ENCODE peak calls at places on chromosome X, in six cellular contexts. C, U, O, I, E and G are unnamed samples.

GRCh38 chrX:108439434-108439883 is at the start of gene COL4A5:
- DNase-seq in C (no peak), U (no peak), O (peak; percentile 79), I (peak; percentile 84), E (peak; percentile 94), G (peak; percentile 90)

GRCh38 chrX:153877571-153878261 is 8.3 kb downstream of the L1CAM start:
- DNase-seq in C (no peak), U (no peak), O (no peak), I (no peak), E (no peak), G (no peak)

GRCh38 chrX:40065291-40066046 is 32.3 kb downstream of the BCOR start:
- DNase-seq in C (no peak), U (no peak), O (no peak), I (no peak), E (no peak), G (no peak)

GRCh38 chrX:119693032-119693995 is at the start of gene SEPTIN6:
- DNase-seq in C (peak; percentile 92), U (peak; percentile 90), O (peak; percentile 60), I (peak; percentile 59), E (peak; percentile 72), G (peak; percentile 65)

GRCh38 chrX:84216406-84216805 is 28.4 kb upstream of the RPS6KA6 start:
- DNase-seq in C (no peak), U (no peak), O (no peak), I (no peak), E (no peak), G (no peak)

GRCh38 chrX:41518127-41518840 is 71.1 kb downstream of the NYX start:
- DNase-seq in C (no peak), U (no peak), O (no peak), I (no peak), E (no peak), G (no peak)

GRCh38 chrX:10983526-10983925 is 127.6 kb upstream of the HCCS start:
- DNase-seq in C (no peak), U (no peak), O (no peak), I (peak; percentile 39), E (no peak), G (no peak)

GRCh38 chrX:49221868-49222267 is 11.3 kb downstream of the CACNA1F start:
- DNase-seq in C (no peak), U (no peak), O (no peak), I (no peak), E (no peak), G (no peak)

GRCh38 chrX:47129879-47130358 is 14.6 kb downstream of the NDUFB11 start:
- DNase-seq in C (no peak), U (no peak), O (peak; percentile 5), I (no peak), E (no peak), G (no peak)

GRCh38 chrX:19794690-19795089 is 92.7 kb downstream of the SH3KBP1 start:
- DNase-seq in C (no peak), U (no peak), O (peak; percentile 52), I (no peak), E (peak; percentile 19), G (peak; percentile 8)

GRCh38 chrX:147948531-147948930 is 32.6 kb upstream of the FMR1NB start:
- DNase-seq in C (no peak), U (no peak), O (no peak), I (no peak), E (no peak), G (no peak)

GRCh38 chrX:147950352-147950751 is 30.8 kb upstream of the FMR1NB start:
- DNase-seq in C (no peak), U (no peak), O (no peak), I (peak; percentile 61), E (no peak), G (no peak)

GRCh38 chrX:147945286-147945685 is 33.6 kb downstream of the FMR1 start:
- DNase-seq in C (no peak), U (no peak), O (no peak), I (no peak), E (no peak), G (no peak)
- H3K36me3 ChIP-seq in C (peaks cover 80% of the 10 kb centered on the region), U (peaks cover 64% of the 10 kb centered on the region), O (peaks cover 2% of the 10 kb centered on the region), I (peaks cover 33% of the 10 kb centered on the region), E (no peaks in the 10 kb centered on the region), G (peaks cover 6% of the 10 kb centered on the region)

GRCh38 chrX:2848806-2849420 is 20.2 kb downstream of the GYG2 start:
- DNase-seq in C (no peak), U (no peak), O (no peak), I (peak; percentile 26), E (peak; percentile 82), G (peak; percentile 19)
- H3K4me2 ChIP-seq in C (no peak overlapping the region), U (no peak overlapping the region), O (no peak overlapping the region), I (no peak overlapping the region), E (peak overlapping the region; percentile 35), G (peak overlapping the region; percentile 26)

GRCh38 chrX:24026403-24026801 is 584 bp downstream of the KLHL15 start:
- DNase-seq in C (no peak), U (peak; percentile 4), O (peak; percentile 28), I (no peak), E (no peak), G (no peak)

GRCh38 chrX:24024819-24025740 is 1.9 kb downstream of the KLHL15 start:
- DNase-seq in C (peak; percentile 90), U (peak; percentile 88), O (peak; percentile 86), I (peak; percentile 73), E (peak; percentile 87), G (peak; percentile 86)

GRCh38 chrX:24025741-24026402 is 1.1 kb downstream of the KLHL15 start:
- DNase-seq in C (no peak), U (no peak), O (peak; percentile 51), I (no peak), E (peak; percentile 68), G (peak; percentile 17)

GRCh38 chrX:24023972-24024664 is 2.9 kb downstream of the KLHL15 start:
- DNase-seq in C (no peak), U (peak; percentile 42), O (peak; percentile 49), I (no peak), E (no peak), G (peak; percentile 8)

DNA sequence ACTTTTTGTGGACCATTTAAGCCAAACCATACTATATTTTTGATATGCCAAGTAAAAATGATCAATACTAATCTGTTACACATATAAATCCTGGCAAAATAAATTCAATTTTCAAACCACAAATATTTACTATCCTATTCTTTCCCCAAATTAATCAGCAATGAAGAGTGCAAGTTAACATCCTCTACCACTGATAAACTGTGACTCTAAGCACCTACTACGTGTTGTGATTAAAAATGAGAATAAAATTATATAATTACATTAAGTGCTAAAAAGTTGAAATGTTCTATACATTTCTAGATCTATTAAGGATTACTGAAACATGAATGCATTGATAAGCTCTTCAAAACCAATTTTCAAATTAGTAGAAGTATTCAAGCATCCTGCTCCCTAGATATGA is 3.4 kb downstream of the KLHL15 start:
- DNase-seq in C (no peak), U (no peak), O (no peak), I (no peak), E (no peak), G (no peak)
- H3K4me3 ChIP-seq in C (peak overlapping the region; percentile 97), U (peak overlapping the region; percentile 94), O (peak overlapping the region; percentile 93), I (peak overlapping the region; percentile 80), E (peak overlapping the region; percentile 92), G (peak overlapping the region; percentile 97)

DNA sequence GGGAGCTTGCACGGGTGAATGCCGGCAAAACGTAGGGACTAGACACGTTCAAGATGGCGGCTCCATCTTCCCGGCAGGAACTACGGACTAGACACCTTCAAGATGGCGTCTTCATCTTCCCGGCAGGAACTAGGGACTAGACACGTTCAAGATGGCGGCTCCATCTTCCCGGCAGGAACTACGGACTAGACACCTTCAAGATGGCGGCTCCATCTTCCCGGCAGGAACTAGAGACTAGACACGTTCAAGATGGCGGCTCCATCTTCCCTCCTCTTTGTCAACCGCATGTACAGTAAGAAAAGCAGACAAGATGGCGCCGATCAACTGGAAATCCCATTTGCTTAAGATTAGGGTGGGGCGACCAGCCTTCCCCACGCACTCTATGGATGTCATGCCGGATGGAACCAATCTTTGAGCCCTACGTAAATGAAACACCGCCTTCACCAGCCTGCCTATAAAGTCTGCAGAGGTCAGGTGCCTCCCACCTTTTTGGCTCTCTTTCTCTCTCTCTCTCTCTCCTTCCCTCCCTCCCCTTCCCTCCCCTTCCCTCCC is 222.4 kb downstream of the CRLF2 start:
- DNase-seq in C (no peak), U (no peak), O (no peak), I (no peak), E (peak; percentile 95), G (no peak)
- H3K36me3 ChIP-seq in C (no peaks in the 10 kb centered on the region), U (no peaks in the 10 kb centered on the region), O (no peaks in the 10 kb centered on the region), I (no peaks in the 10 kb centered on the region), E (no peaks in the 10 kb centered on the region), G (no peaks in the 10 kb centered on the region)

GRCh38 chrX:136907626-136908025 is 27.1 kb upstream of the RBMX start:
- DNase-seq in C (no peak), U (no peak), O (no peak), I (no peak), E (no peak), G (no peak)
- H3K4me2 ChIP-seq in C (no peak overlapping the region), U (no peak overlapping the region), O (no peak overlapping the region), I (no peak overlapping the region), E (no peak overlapping the region), G (no peak overlapping the region)

GRCh38 chrX:56248492-56248891 is 16.3 kb downstream of the KLF8 start:
- DNase-seq in C (peak; percentile 58), U (peak; percentile 34), O (peak; percentile 47), I (peak; percentile 5), E (peak; percentile 19), G (peak; percentile 60)

GRCh38 chrX:56253832-56254703 is 21.9 kb downstream of the KLF8 start:
- DNase-seq in C (no peak), U (no peak), O (no peak), I (no peak), E (no peak), G (no peak)
- H3K4me3 ChIP-seq in C (no peak overlapping the region), U (no peak overlapping the region), O (no peak overlapping the region), I (no peak overlapping the region), E (no peak overlapping the region), G (no peak overlapping the region)

DNA sequence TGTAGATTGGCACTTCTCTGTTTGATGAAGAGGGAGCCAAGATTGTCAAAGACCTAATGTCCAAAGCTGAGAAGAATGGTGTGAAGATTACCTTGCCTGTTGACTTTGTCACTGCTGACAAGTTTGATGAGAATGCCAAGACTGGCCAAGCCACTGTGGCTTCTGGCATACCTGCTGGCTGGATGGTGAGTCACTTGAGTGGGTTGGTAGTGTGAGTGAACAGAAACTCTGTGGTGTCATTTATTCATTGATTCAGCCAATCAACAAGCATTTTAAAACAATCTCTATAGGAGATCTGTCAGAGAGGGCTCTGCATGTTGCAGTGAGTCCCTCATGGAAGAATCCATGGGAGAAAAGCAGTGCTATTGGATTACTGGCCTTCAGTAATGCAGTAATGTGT is 16.3 kb downstream of the TAF9B start:
- DNase-seq in C (no peak), U (no peak), O (no peak), I (no peak), E (peak; percentile 72), G (peak; percentile 85)
- H3K36me3 ChIP-seq in C (peaks cover 100% of the 10 kb centered on the region), U (peaks cover 99% of the 10 kb centered on the region), O (peaks cover 5% of the 10 kb centered on the region), I (peaks cover 57% of the 10 kb centered on the region), E (peaks cover 8% of the 10 kb centered on the region), G (peaks cover 80% of the 10 kb centered on the region)

DNA sequence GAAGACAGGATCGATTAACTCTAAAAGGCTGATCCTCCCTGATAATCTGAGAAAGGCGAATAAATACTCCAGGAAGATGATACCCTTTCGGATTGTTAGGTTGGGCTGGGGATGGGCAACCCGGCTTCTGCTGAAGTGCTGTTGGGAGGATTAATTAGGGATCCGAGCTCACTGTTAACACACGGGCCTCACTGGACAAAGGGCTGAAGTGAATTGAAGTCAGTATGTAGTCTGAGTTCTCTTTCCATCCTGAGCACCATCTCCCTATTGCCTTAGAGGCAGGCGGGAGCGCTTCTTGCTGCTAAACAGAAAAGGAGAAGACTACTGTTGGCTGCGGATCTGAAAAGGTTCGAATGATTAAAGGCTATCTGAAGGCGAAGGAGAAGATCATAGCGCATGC is 22.6 kb downstream of the MORF4L2 start:
- DNase-seq in C (no peak), U (no peak), O (no peak), I (no peak), E (no peak), G (no peak)
- H3K4me2 ChIP-seq in C (no peak overlapping the region), U (no peak overlapping the region), O (peak overlapping the region; percentile 4), I (no peak overlapping the region), E (no peak overlapping the region), G (no peak overlapping the region)

GRCh38 chrX:78747471-78747870 is at the start of gene LPAR4:
- DNase-seq in C (no peak), U (no peak), O (peak; percentile 1), I (no peak), E (peak; percentile 42), G (peak; percentile 9)
- H3K4me3 ChIP-seq in C (no peak within 1 kb of the TSS), U (no peak within 1 kb of the TSS), O (no peak within 1 kb of the TSS), I (no peak within 1 kb of the TSS), E (peak within 1 kb of the TSS; percentile 66), G (peak within 1 kb of the TSS; percentile 50)